ENCODE peak calls at places on chromosomes 2 and 18, in six cellular contexts. A, F, J, K, D and B are unnamed samples.

GRCh38 chr18:79402977-79403722 is 7.4 kb downstream of the NFATC1 start:
- DNase-seq in K (no peak), F (no peak), A (peak), J (peak), D (peak), B (peak)

GRCh38 chr2:118932949-118933348 is 9.0 kb upstream of the MARCO start:
- DNase-seq in A (no peak), K (no peak), F (no peak), D (no peak), J (no peak), B (no peak)

GRCh38 chr2:70496819-70497218 is 56.8 kb downstream of the TGFA start:
- DNase-seq in K (no peak), J (no peak), D (no peak), F (no peak), A (no peak), B (no peak)

GRCh38 chr2:42021490-42021889 is 26.3 kb upstream of the PKDCC start:
- DNase-seq in K (no peak), J (peak), D (no peak), F (no peak), A (no peak), B (no peak)

GRCh38 chr18:3466872-3467271 is 16.9 kb downstream of the TGIF1 start:
- DNase-seq in D (no peak), A (peak), K (no peak), J (peak), F (no peak), B (no peak)

GRCh38 chr2:43874776-43875451 is 36.1 kb downstream of the ABCG8 start:
- DNase-seq in F (no peak), J (no peak), D (no peak), K (no peak), A (no peak), B (no peak)

GRCh38 chr18:63883617-63884016 is 3.9 kb upstream of the SERPINB2 start:
- DNase-seq in A (no peak), J (no peak), K (no peak), F (no peak), D (no peak), B (no peak)

GRCh38 chr2:111121873-111122630 is 1.3 kb downstream of the BCL2L11 start:
- DNase-seq in A (peak), J (peak), F (peak), K (peak), D (peak), B (peak)

GRCh38 chr2:33090553-33091134 is 143.9 kb downstream of the LTBP1 start:
- DNase-seq in A (no peak), F (no peak), K (no peak), D (no peak), J (no peak), B (no peak)

GRCh38 chr18:3148930-3149535 is 70.7 kb downstream of the MYOM1 start:
- DNase-seq in K (peak), J (no peak), F (no peak), A (no peak), D (no peak), B (no peak)

GRCh38 chr2:73993799-73994543 is 9.3 kb downstream of the TET3 start:
- DNase-seq in K (no peak), J (no peak), A (no peak), F (no peak), D (peak), B (no peak)

GRCh38 chr2:231648579-231649174 is 56.0 kb downstream of the TEX44 start:
- DNase-seq in D (peak), K (no peak), A (peak), F (peak), J (peak), B (peak)

GRCh38 chr2:144132357-144132756 is 387.6 kb downstream of the ZEB2 start:
- DNase-seq in K (no peak), A (no peak), F (no peak), J (no peak), D (no peak), B (no peak)

GRCh38 chr2:204260906-204261305 is 284.4 kb upstream of the PARD3B start:
- DNase-seq in F (no peak), J (no peak), D (no peak), K (no peak), A (no peak), B (no peak)

GRCh38 chr2:21694536-21694935 is 570.8 kb downstream of the TDRD15 start:
- DNase-seq in K (no peak), A (no peak), F (no peak), D (no peak), J (no peak), B (no peak)

GRCh38 chr18:12921178-12921577 is 26.6 kb upstream of the SEH1L start:
- DNase-seq in A (no peak), D (peak), F (no peak), J (no peak), K (no peak), B (no peak)

GRCh38 chr2:121955313-121956211 is 200.1 kb downstream of the TSN start:
- DNase-seq in A (no peak), F (peak), D (no peak), J (no peak), K (no peak), B (no peak)

GRCh38 chr2:197708331-197708730 is 3.2 kb downstream of the MARS2 start:
- DNase-seq in K (no peak), F (no peak), D (no peak), J (no peak), A (no peak), B (no peak)

GRCh38 chr18:35186491-35187034 is 54.3 kb upstream of the ZNF397 start:
- DNase-seq in J (no peak), K (no peak), F (no peak), D (no peak), A (no peak), B (no peak)

GRCh38 chr18:8816805-8817204 is 111.4 kb downstream of the MTCL1 start:
- DNase-seq in K (no peak), F (no peak), A (no peak), D (no peak), J (peak), B (no peak)